ENCODE peak calls at places on chromosomes 12 and 14, in five cellular contexts. R is left ventricle myocardium inferior, Y is HFF-Myc, M is suprapubic skin, N is AG10803. W is an unnamed sample.

GRCh38 chr12:52423661-52424503 is 10.3 kb downstream of the KRT75 start:
- DNase-seq in R (no peak), Y (no peak), M (no peak), N (no peak), W (no peak)

GRCh38 chr12:92324849-92325500 is 179.3 kb upstream of the BTG1 start:
- DNase-seq in R (no peak), Y (no peak), M (no peak), N (no peak), W (no peak)

GRCh38 chr12:109738209-109738608 is 24.6 kb downstream of the FAM222A start:
- DNase-seq in R (no peak), Y (no peak), M (peak; percentile 40), N (no peak), W (no peak)

GRCh38 chr12:59699408-59700144 is 103.7 kb downstream of the SLC16A7 start:
- DNase-seq in R (no peak), Y (peak; percentile 22), M (no peak), N (peak; percentile 91), W (no peak)

GRCh38 chr14:103480595-103480994 is 42.0 kb downstream of the CKB start:
- DNase-seq in R (no peak), Y (no peak), M (no peak), N (no peak), W (no peak)

GRCh38 chr12:119025786-119026185 is 44.4 kb downstream of the SRRM4 start:
- DNase-seq in R (no peak), Y (no peak), M (no peak), N (no peak), W (no peak)

GRCh38 chr12:65327207-65328076 is 49.0 kb downstream of the MSRB3 start:
- DNase-seq in R (no peak), Y (peak; percentile 77), M (no peak), N (peak; percentile 93), W (no peak)

GRCh38 chr12:11958216-11959091 is 112.3 kb upstream of the BCL2L14 start:
- DNase-seq in R (no peak), Y (peak; percentile 78), M (no peak), N (peak; percentile 93), W (no peak)

GRCh38 chr14:63890553-63890952 is 37.7 kb downstream of the SYNE2 start:
- DNase-seq in R (no peak), Y (no peak), M (no peak), N (no peak), W (no peak)

GRCh38 chr12:92403210-92404175 is 257.8 kb upstream of the BTG1 start:
- DNase-seq in R (no peak), Y (no peak), M (no peak), N (no peak), W (no peak)

GRCh38 chr12:106302401-106303201 is at the start of gene TCP11L2:
- DNase-seq in R (peak; percentile 92), Y (no peak), M (peak; percentile 94), N (peak; percentile 80), W (peak; percentile 90)

GRCh38 chr14:94113908-94114588 is 3.5 kb downstream of the IFI27 start:
- DNase-seq in R (no peak), Y (no peak), M (peak; percentile 40), N (no peak), W (peak; percentile 35)
- H3K4me3 ChIP-seq in R (peak overlapping the region; percentile 69), Y (no peak overlapping the region), M (no peak overlapping the region), N (no peak overlapping the region), W (peak overlapping the region; percentile 6)

GRCh38 chr14:74835607-74836250 is 40.2 kb downstream of the PROX2 start:
- DNase-seq in R (no peak), Y (no peak), M (no peak), N (no peak), W (no peak)

GRCh38 chr14:74840603-74841030 is 35.3 kb downstream of the PROX2 start:
- DNase-seq in R (no peak), Y (no peak), M (no peak), N (no peak), W (no peak)

GRCh38 chr14:74834682-74835392 is 41.1 kb downstream of the PROX2 start:
- DNase-seq in R (no peak), Y (no peak), M (no peak), N (no peak), W (no peak)

GRCh38 chr14:74836251-74836957 is 39.5 kb downstream of the PROX2 start:
- DNase-seq in R (no peak), Y (no peak), M (no peak), N (no peak), W (no peak)

GRCh38 chr14:74838141-74838540 is 37.8 kb downstream of the PROX2 start:
- DNase-seq in R (no peak), Y (no peak), M (no peak), N (no peak), W (no peak)
- H3K4me3 ChIP-seq in R (peak overlapping the region; percentile 25), Y (no peak overlapping the region), M (no peak overlapping the region), N (no peak overlapping the region), W (no peak overlapping the region)

DNA sequence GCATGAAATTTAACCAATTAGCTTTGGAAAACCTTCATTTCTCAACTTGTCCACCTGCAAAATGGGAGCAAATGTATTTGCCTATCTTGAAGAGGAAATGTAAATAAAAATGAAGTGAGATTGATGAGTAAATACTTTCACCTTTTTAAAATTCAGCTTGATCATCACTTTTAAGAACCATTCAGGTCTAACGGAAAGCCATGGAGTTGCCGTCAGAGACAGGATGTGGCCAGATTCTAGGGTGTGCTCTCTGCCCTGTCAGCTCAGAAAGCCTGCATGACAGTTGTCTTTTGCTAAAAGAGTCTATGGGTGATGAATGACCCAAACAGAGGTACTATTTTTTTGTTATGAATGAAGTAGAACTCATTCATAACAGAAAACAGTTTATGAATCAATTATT is 104.3 kb upstream of the SLC35F4 start:
- DNase-seq in R (no peak), Y (no peak), M (no peak), N (no peak), W (no peak)
- H3K4me3 ChIP-seq in R (no peak overlapping the region), Y (no peak overlapping the region), M (no peak overlapping the region), N (no peak overlapping the region), W (no peak overlapping the region)

DNA sequence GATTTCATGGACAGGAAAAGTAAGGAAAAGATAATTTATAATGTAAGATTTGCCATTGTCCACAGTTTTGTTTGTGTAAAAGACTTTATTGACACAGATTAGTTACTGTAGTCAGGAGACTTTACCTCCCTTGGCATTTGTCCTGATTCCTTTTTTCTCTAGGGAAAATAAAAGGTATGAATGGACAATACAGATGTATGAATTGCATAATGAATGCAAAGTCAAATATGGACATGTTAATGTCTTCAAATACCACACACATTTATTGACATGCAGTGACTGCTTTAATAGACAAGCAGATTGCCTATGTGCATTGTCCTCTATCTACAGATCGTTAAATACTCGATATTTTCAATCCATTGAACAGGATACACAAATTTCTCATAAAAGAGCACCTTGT is 999.7 kb upstream of the SEL1L start:
- DNase-seq in R (no peak), Y (no peak), M (no peak), N (no peak), W (no peak)
- H3K4me3 ChIP-seq in R (no peak overlapping the region), Y (no peak overlapping the region), M (no peak overlapping the region), N (no peak overlapping the region), W (no peak overlapping the region)

GRCh38 chr14:73613419-73613963 is 1.2 kb downstream of the ACOT6 start:
- DNase-seq in R (no peak), Y (no peak), M (no peak), N (no peak), W (no peak)
- H3K4me3 ChIP-seq in R (peak overlapping the region; percentile 71), Y (peak overlapping the region; percentile 49), M (peak overlapping the region; percentile 67), N (no peak overlapping the region), W (peak overlapping the region; percentile 87)

GRCh38 chr12:104218935-104219334 is 3.4 kb downstream of the TXNRD1 start:
- DNase-seq in R (no peak), Y (no peak), M (no peak), N (peak; percentile 30), W (no peak)

GRCh38 chr12:104219361-104219892 is 3.8 kb downstream of the TXNRD1 start:
- DNase-seq in R (no peak), Y (peak; percentile 81), M (no peak), N (peak; percentile 99), W (no peak)

GRCh38 chr12:104215638-104216297 is at the start of gene TXNRD1:
- DNase-seq in R (peak; percentile 87), Y (no peak), M (peak; percentile 84), N (peak; percentile 56), W (peak; percentile 87)

GRCh38 chr12:104213952-104214351 is 1.6 kb upstream of the TXNRD1 start:
- DNase-seq in R (no peak), Y (peak; percentile 100), M (no peak), N (peak; percentile 99), W (no peak)

DNA sequence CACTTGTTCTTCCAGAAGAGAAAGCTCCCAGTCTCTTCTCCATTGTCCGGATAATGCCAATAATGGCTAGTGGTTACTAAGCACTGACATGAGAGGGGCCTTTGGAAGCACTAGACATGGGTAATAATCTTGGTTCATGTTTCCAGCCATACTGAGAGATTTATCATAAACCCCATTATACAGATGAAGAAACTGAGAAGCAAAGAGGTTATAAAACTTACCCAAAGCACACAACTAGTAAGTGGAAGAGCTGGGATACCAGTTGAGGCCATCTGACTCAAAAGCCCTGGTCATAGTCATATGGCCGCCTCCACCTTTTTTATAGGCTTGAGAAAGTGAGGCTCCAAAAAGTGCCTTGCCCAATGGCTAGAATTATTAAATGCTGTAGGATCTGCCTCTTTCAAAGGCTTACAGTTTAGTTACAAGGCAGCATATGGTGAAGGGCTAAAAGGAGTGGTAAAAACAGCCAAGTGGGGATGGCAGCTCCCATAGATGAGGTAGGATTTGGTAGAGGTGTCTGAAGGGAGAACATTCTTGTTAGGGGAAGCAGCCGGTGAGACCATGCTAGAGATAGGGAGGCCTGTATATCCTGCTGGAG is 981 bp downstream of the TXNRD1 start:
- DNase-seq in R (no peak), Y (no peak), M (no peak), N (no peak), W (no peak)
- H3K4me3 ChIP-seq in R (peak overlapping the region; percentile 91), Y (no peak overlapping the region), M (peak overlapping the region; percentile 58), N (no peak overlapping the region), W (peak overlapping the region; percentile 94)